ENCODE peak calls at places on chromosomes 3 and 15, in ten cellular contexts. One of them, this sample, is unnamed. For H3K9me3 and H3K27me3, the result is how much of the 10 kb centered on the place peaks cover.

GRCh38 chr15:66745530-66746230 is 43.6 kb downstream of the SMAD6 start:
- DNase-seq in aorta: peak
- DNase-seq in lower lobe of right lung: no peak
- DNase-seq in psoas muscle: no peak
- DNase-seq in right atrium auricular region: no peak
- DNase-seq in adipocyte: no peak
- DNase-seq in heart right ventricle: no peak
- DNase-seq in mesenchymal stem cell: no peak
- DNase-seq in ovary: no peak
- DNase-seq in AG04450: no peak
- DNase-seq in this sample: no peak

GRCh38 chr3:134106580-134106979 is 76.9 kb upstream of the SLCO2A1 start:
- DNase-seq in aorta: no peak
- DNase-seq in lower lobe of right lung: no peak
- DNase-seq in psoas muscle: no peak
- DNase-seq in right atrium auricular region: no peak
- DNase-seq in adipocyte: no peak
- DNase-seq in heart right ventricle: no peak
- DNase-seq in mesenchymal stem cell: no peak
- DNase-seq in ovary: no peak
- DNase-seq in AG04450: no peak
- DNase-seq in this sample: no peak

GRCh38 chr3:148450819-148451218 is 246.9 kb upstream of the AGTR1 start:
- DNase-seq in aorta: no peak
- DNase-seq in lower lobe of right lung: no peak
- DNase-seq in psoas muscle: no peak
- DNase-seq in right atrium auricular region: no peak
- DNase-seq in adipocyte: no peak
- DNase-seq in heart right ventricle: no peak
- DNase-seq in mesenchymal stem cell: no peak
- DNase-seq in ovary: no peak
- DNase-seq in AG04450: no peak
- DNase-seq in this sample: no peak

GRCh38 chr15:90006217-90007088 is 5.3 kb downstream of the ZNF710 start:
- DNase-seq in aorta: no peak
- DNase-seq in lower lobe of right lung: no peak
- DNase-seq in psoas muscle: no peak
- DNase-seq in right atrium auricular region: no peak
- DNase-seq in adipocyte: no peak
- DNase-seq in heart right ventricle: no peak
- DNase-seq in mesenchymal stem cell: no peak
- DNase-seq in ovary: no peak
- DNase-seq in AG04450: no peak
- DNase-seq in this sample: no peak

GRCh38 chr3:66836363-66837152 is 161.5 kb upstream of the KBTBD8 start:
- DNase-seq in aorta: no peak
- DNase-seq in lower lobe of right lung: no peak
- DNase-seq in psoas muscle: no peak
- DNase-seq in right atrium auricular region: no peak
- DNase-seq in adipocyte: peak
- DNase-seq in heart right ventricle: no peak
- DNase-seq in mesenchymal stem cell: peak
- DNase-seq in ovary: no peak
- DNase-seq in AG04450: no peak
- DNase-seq in this sample: no peak

GRCh38 chr15:35657679-35658201 is 111.8 kb upstream of the DPH6 start:
- DNase-seq in aorta: no peak
- DNase-seq in lower lobe of right lung: no peak
- DNase-seq in psoas muscle: no peak
- DNase-seq in right atrium auricular region: no peak
- DNase-seq in adipocyte: peak
- DNase-seq in heart right ventricle: no peak
- DNase-seq in mesenchymal stem cell: no peak
- DNase-seq in ovary: no peak
- DNase-seq in AG04450: no peak
- DNase-seq in this sample: peak

GRCh38 chr3:35739181-35739809 is 100.0 kb downstream of the ARPP21 start:
- DNase-seq in aorta: no peak
- DNase-seq in lower lobe of right lung: no peak
- DNase-seq in psoas muscle: no peak
- DNase-seq in right atrium auricular region: no peak
- DNase-seq in adipocyte: peak
- DNase-seq in heart right ventricle: no peak
- DNase-seq in mesenchymal stem cell: no peak
- DNase-seq in ovary: no peak
- DNase-seq in AG04450: no peak
- DNase-seq in this sample: no peak

GRCh38 chr3:184180165-184180564 is 5.5 kb downstream of the AP2M1 start:
- DNase-seq in aorta: no peak
- DNase-seq in lower lobe of right lung: no peak
- DNase-seq in psoas muscle: no peak
- DNase-seq in right atrium auricular region: no peak
- DNase-seq in adipocyte: no peak
- DNase-seq in heart right ventricle: no peak
- DNase-seq in mesenchymal stem cell: peak
- DNase-seq in ovary: no peak
- DNase-seq in AG04450: no peak
- DNase-seq in this sample: peak

DNA sequence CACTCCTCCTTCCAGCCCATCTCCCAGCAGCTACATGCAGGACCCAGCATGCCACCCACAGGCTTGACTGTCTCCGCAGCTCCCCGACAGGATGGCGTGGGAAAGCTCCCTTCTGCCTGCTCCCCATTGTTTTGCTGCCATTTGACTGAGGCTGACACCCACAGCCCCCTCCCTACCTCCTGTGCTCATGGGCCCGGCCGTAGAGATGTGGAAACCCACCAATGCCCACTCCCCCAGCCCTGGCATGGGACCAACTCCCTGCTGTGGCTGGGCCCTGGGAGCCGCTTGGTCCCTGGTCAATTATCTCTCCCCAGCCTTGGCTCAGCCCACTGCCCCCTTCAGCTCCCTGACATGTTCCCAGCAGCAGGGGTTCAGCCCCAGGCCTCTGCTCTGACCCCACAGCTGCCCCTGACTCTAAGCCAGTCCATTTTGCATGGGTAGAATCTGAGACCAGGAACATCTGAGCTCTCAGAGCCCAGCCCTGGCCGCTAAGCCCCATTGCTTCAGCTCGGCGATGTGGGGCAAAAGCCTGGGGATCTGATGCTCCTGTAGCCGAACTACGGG is 8.2 kb downstream of the C3orf22 start:
- DNase-seq in aorta: peak
- DNase-seq in lower lobe of right lung: peak
- DNase-seq in psoas muscle: peak
- DNase-seq in right atrium auricular region: peak
- DNase-seq in adipocyte: no peak
- DNase-seq in heart right ventricle: no peak
- DNase-seq in mesenchymal stem cell: no peak
- DNase-seq in ovary: no peak
- DNase-seq in AG04450: no peak
- DNase-seq in this sample: no peak
- H3K9me3 ChIP-seq in aorta: under half
- H3K9me3 ChIP-seq in lower lobe of right lung: under half
- H3K9me3 ChIP-seq in psoas muscle: under half
- H3K9me3 ChIP-seq in right atrium auricular region: under half
- H3K9me3 ChIP-seq in adipocyte: under half
- H3K9me3 ChIP-seq in heart right ventricle: under half
- H3K9me3 ChIP-seq in mesenchymal stem cell: under half
- H3K9me3 ChIP-seq in ovary: under half
- H3K9me3 ChIP-seq in AG04450: under half
- H3K9me3 ChIP-seq in this sample: under half

GRCh38 chr3:177802151-177802900 is 605.0 kb upstream of the TBL1XR1 start:
- DNase-seq in aorta: no peak
- DNase-seq in lower lobe of right lung: no peak
- DNase-seq in psoas muscle: no peak
- DNase-seq in right atrium auricular region: no peak
- DNase-seq in adipocyte: peak
- DNase-seq in heart right ventricle: no peak
- DNase-seq in mesenchymal stem cell: peak
- DNase-seq in ovary: no peak
- DNase-seq in AG04450: peak
- DNase-seq in this sample: peak
- H3K4me3 ChIP-seq in aorta: no peak
- H3K4me3 ChIP-seq in lower lobe of right lung: no peak
- H3K4me3 ChIP-seq in psoas muscle: no peak
- H3K4me3 ChIP-seq in right atrium auricular region: no peak
- H3K4me3 ChIP-seq in adipocyte: no peak
- H3K4me3 ChIP-seq in heart right ventricle: no peak
- H3K4me3 ChIP-seq in mesenchymal stem cell: no peak
- H3K4me3 ChIP-seq in ovary: no peak
- H3K4me3 ChIP-seq in AG04450: no peak
- H3K4me3 ChIP-seq in this sample: no peak

GRCh38 chr3:31798840-31799239 is 182.2 kb downstream of the OSBPL10 start:
- DNase-seq in aorta: no peak
- DNase-seq in lower lobe of right lung: no peak
- DNase-seq in psoas muscle: no peak
- DNase-seq in right atrium auricular region: no peak
- DNase-seq in adipocyte: no peak
- DNase-seq in heart right ventricle: no peak
- DNase-seq in mesenchymal stem cell: no peak
- DNase-seq in ovary: no peak
- DNase-seq in AG04450: no peak
- DNase-seq in this sample: no peak

GRCh38 chr3:31804251-31805051 is 176.6 kb downstream of the OSBPL10 start:
- DNase-seq in aorta: no peak
- DNase-seq in lower lobe of right lung: no peak
- DNase-seq in psoas muscle: no peak
- DNase-seq in right atrium auricular region: no peak
- DNase-seq in adipocyte: no peak
- DNase-seq in heart right ventricle: no peak
- DNase-seq in mesenchymal stem cell: peak
- DNase-seq in ovary: no peak
- DNase-seq in AG04450: no peak
- DNase-seq in this sample: no peak

GRCh38 chr3:31800436-31800835 is 180.6 kb downstream of the OSBPL10 start:
- DNase-seq in aorta: no peak
- DNase-seq in lower lobe of right lung: no peak
- DNase-seq in psoas muscle: no peak
- DNase-seq in right atrium auricular region: no peak
- DNase-seq in adipocyte: peak
- DNase-seq in heart right ventricle: no peak
- DNase-seq in mesenchymal stem cell: no peak
- DNase-seq in ovary: no peak
- DNase-seq in AG04450: no peak
- DNase-seq in this sample: no peak

DNA sequence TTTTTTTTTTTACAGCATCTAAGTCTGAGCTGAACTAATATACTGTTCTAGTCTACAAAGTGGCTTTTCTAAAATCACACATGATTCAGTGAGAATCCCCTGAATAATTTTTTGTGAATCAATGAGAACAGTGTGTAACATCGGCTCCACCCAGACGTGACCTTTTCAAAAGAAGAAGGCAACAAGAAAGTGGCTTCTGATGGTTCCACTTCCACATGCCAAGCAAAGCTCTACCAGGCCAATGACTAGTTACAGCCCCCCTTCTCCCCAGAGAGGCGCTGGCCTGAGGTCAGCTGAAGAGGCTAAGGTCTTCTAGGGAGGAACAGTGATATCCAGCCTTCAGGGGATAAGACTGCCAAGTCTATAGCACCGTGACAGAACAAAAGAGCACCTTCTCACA is 178.1 kb downstream of the OSBPL10 start:
- DNase-seq in aorta: no peak
- DNase-seq in lower lobe of right lung: no peak
- DNase-seq in psoas muscle: no peak
- DNase-seq in right atrium auricular region: no peak
- DNase-seq in adipocyte: no peak
- DNase-seq in heart right ventricle: no peak
- DNase-seq in mesenchymal stem cell: no peak
- DNase-seq in ovary: no peak
- DNase-seq in AG04450: no peak
- DNase-seq in this sample: no peak
- H3K27me3 ChIP-seq in aorta: under half
- H3K27me3 ChIP-seq in lower lobe of right lung: under half
- H3K27me3 ChIP-seq in psoas muscle: under half
- H3K27me3 ChIP-seq in right atrium auricular region: under half
- H3K27me3 ChIP-seq in adipocyte: under half
- H3K27me3 ChIP-seq in heart right ventricle: under half
- H3K27me3 ChIP-seq in mesenchymal stem cell: under half
- H3K27me3 ChIP-seq in ovary: under half
- H3K27me3 ChIP-seq in AG04450: under half
- H3K27me3 ChIP-seq in this sample: under half

GRCh38 chr3:177744873-177745646 is 547.8 kb upstream of the TBL1XR1 start:
- DNase-seq in aorta: no peak
- DNase-seq in lower lobe of right lung: peak
- DNase-seq in psoas muscle: no peak
- DNase-seq in right atrium auricular region: no peak
- DNase-seq in adipocyte: peak
- DNase-seq in heart right ventricle: no peak
- DNase-seq in mesenchymal stem cell: peak
- DNase-seq in ovary: no peak
- DNase-seq in AG04450: no peak
- DNase-seq in this sample: peak
- H3K9me3 ChIP-seq in aorta: under half
- H3K9me3 ChIP-seq in lower lobe of right lung: under half
- H3K9me3 ChIP-seq in psoas muscle: under half
- H3K9me3 ChIP-seq in right atrium auricular region: under half
- H3K9me3 ChIP-seq in adipocyte: under half
- H3K9me3 ChIP-seq in heart right ventricle: under half
- H3K9me3 ChIP-seq in mesenchymal stem cell: under half
- H3K9me3 ChIP-seq in ovary: under half
- H3K9me3 ChIP-seq in AG04450: under half
- H3K9me3 ChIP-seq in this sample: under half

DNA sequence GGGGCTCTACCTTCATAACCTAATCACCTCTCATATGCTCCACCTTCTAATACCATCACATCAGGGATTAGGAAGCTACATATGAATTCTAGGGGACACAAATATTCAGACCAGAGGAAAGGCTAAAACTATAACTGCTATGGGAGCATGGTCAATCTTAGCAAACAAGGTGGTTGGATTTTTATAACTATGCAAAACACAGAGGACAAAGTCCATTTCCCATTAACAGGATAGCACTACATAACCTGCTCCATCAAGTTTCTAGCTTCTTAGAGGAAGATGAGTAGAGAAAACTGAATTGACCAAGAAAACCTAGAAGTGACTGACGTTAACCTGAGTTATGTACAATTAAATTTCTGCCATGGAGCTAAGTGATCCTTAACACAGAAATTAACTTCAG is 398.6 kb downstream of the TBL1XR1 start:
- DNase-seq in aorta: no peak
- DNase-seq in lower lobe of right lung: no peak
- DNase-seq in psoas muscle: no peak
- DNase-seq in right atrium auricular region: no peak
- DNase-seq in adipocyte: no peak
- DNase-seq in heart right ventricle: no peak
- DNase-seq in mesenchymal stem cell: no peak
- DNase-seq in ovary: no peak
- DNase-seq in AG04450: no peak
- DNase-seq in this sample: no peak
- H3K4me3 ChIP-seq in aorta: no peak
- H3K4me3 ChIP-seq in lower lobe of right lung: no peak
- H3K4me3 ChIP-seq in psoas muscle: no peak
- H3K4me3 ChIP-seq in right atrium auricular region: no peak
- H3K4me3 ChIP-seq in adipocyte: no peak
- H3K4me3 ChIP-seq in heart right ventricle: no peak
- H3K4me3 ChIP-seq in mesenchymal stem cell: no peak
- H3K4me3 ChIP-seq in ovary: no peak
- H3K4me3 ChIP-seq in AG04450: no peak
- H3K4me3 ChIP-seq in this sample: no peak

GRCh38 chr3:198096015-198096414 is 136.0 kb downstream of the LMLN start:
- DNase-seq in aorta: no peak
- DNase-seq in lower lobe of right lung: no peak
- DNase-seq in psoas muscle: no peak
- DNase-seq in right atrium auricular region: no peak
- DNase-seq in adipocyte: no peak
- DNase-seq in heart right ventricle: no peak
- DNase-seq in mesenchymal stem cell: no peak
- DNase-seq in ovary: no peak
- DNase-seq in AG04450: no peak
- DNase-seq in this sample: no peak
- H3K27me3 ChIP-seq in aorta: under half
- H3K27me3 ChIP-seq in lower lobe of right lung: under half
- H3K27me3 ChIP-seq in psoas muscle: under half
- H3K27me3 ChIP-seq in right atrium auricular region: under half
- H3K27me3 ChIP-seq in adipocyte: under half
- H3K27me3 ChIP-seq in heart right ventricle: under half
- H3K27me3 ChIP-seq in mesenchymal stem cell: half or more
- H3K27me3 ChIP-seq in ovary: under half
- H3K27me3 ChIP-seq in AG04450: under half
- H3K27me3 ChIP-seq in this sample: under half

This sample was measured in MG63.